ENCODE peak calls at places on chromosomes 12 and 14, in four cellular contexts. M, Z, W and D are unnamed samples. For H3K4me1, the result is how much of the 10 kb centered on the place peaks cover.

GRCh38 chr14:54908230-54908629 is 5.6 kb upstream of the GCH1 start:
- DNase-seq in W (no peak), Z (no peak), M (no peak), D (no peak)

GRCh38 chr12:56448860-56449621 is at the start of gene TIMELESS:
- DNase-seq in Z (peak), M (peak), W (peak), D (peak)

GRCh38 chr12:96571101-96571862 is 81.9 kb downstream of the CFAP54 start:
- DNase-seq in W (no peak), Z (peak), M (peak), D (no peak)

GRCh38 chr12:105698047-105698446 is 367.6 kb downstream of the C12orf75 start:
- DNase-seq in M (no peak), Z (no peak), W (no peak), D (no peak)

GRCh38 chr12:68796399-68796798 is 11.6 kb upstream of the MDM2 start:
- DNase-seq in Z (no peak), W (no peak), M (no peak), D (peak)

GRCh38 chr14:36295642-36296627 is 24.5 kb downstream of the MBIP start:
- DNase-seq in W (no peak), M (no peak), Z (no peak), D (no peak)

GRCh38 chr14:33493990-33494389 is 456.9 kb downstream of the EGLN3 start:
- DNase-seq in W (no peak), Z (no peak), M (no peak), D (no peak)

GRCh38 chr12:53561590-53561953 is 54.3 kb upstream of the NPFF start:
- DNase-seq in M (peak), W (no peak), Z (peak), D (no peak)

GRCh38 chr12:727321-727720 is 25.1 kb upstream of the WNK1 start:
- DNase-seq in Z (no peak), W (no peak), M (no peak), D (no peak)

GRCh38 chr14:106522990-106523389 is 996.6 kb downstream of the TMEM121 start:
- DNase-seq in W (no peak), M (no peak), Z (no peak), D (no peak)

GRCh38 chr12:45235087-45236025 is 19.5 kb downstream of the ANO6 start:
- DNase-seq in M (peak), W (no peak), Z (peak), D (no peak)

GRCh38 chr12:70443274-70443673 is 77.2 kb downstream of the KCNMB4 start:
- DNase-seq in Z (peak), M (peak), W (no peak), D (peak)

GRCh38 chr12:88518863-88519403 is 61.3 kb downstream of the KITLG start:
- DNase-seq in M (no peak), Z (no peak), W (no peak), D (no peak)

GRCh38 chr12:106226884-106227640 is 20.8 kb downstream of the CKAP4 start:
- DNase-seq in M (no peak), W (peak), Z (peak), D (peak)

GRCh38 chr12:92538970-92539749 is 163.6 kb upstream of the PLEKHG7 start:
- DNase-seq in W (peak), M (peak), Z (peak), D (no peak)

DNA sequence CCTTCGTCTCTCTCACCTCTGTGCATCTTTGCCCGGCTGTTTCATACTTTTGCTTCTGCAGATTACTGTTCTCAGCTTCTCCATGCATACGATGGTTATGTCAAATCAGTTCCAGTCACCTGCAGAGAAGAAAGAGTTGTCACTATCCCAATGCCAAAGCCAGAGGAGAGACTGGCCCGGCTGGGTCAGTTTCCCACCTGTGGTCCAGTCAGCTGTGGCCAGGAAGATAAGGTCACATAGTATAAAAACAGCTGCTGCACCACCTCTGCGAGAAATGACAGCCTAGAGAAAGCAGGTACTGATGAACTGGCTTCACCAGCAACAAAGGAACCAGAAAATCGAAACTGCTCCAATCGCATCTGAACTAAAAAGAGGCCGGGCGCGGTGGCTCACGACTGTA is 6.4 kb upstream of the P2RX4 start:
- DNase-seq in M (no peak), W (no peak), Z (no peak), D (no peak)
- H3K4me1 ChIP-seq in M (under half), W (under half), Z (under half), D (under half)

DNA sequence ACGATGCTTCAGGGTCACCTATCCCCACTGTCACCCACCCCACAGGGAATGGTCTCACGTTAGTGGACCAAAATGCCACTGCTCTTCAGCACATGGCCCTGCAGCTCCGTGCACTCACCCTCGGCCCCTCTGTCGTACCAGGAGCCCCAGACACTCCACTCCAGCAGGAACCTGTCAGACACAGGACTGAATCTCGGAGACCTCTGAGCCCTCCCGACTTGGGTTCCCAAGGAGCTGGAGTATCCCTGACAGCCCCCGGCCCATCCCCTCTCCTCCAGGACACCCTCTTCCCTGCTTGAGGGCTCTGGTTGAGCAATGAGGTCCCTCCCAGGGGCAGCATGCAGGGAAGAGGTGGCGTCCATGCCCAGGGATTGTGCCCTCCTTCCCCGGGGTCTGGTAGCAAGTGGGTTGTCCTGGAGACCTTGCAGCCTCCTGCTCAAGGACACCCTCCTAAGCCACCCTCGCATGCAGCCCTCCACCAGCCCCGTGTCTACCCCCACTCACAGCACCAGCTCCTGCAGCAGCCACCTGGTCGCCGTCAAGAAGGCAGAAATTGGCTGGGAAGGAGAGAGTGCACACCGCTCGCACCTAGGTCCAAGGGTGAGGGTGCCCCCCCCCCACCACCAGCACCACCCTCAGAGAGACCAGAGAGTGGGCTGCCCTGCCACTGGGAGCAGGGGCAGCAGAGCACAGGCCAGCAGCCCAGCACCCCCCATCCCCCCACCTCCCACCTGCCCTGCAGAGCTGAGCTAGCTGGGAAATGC is 20.3 kb upstream of the LRTM2 start:
- DNase-seq in Z (no peak), M (no peak), W (no peak), D (no peak)
- H3K27ac ChIP-seq in Z (no peak), M (no peak), W (no peak), D (no peak)

GRCh38 chr14:57957441-57957840 is 91.5 kb upstream of the SLC35F4 start:
- DNase-seq in M (no peak), Z (no peak), W (no peak), D (no peak)

GRCh38 chr14:57960946-57961792 is 95.3 kb upstream of the SLC35F4 start:
- DNase-seq in M (no peak), W (no peak), Z (no peak), D (no peak)

GRCh38 chr14:57962293-57962996 is 96.6 kb upstream of the SLC35F4 start:
- DNase-seq in Z (no peak), M (no peak), W (no peak), D (no peak)

GRCh38 chr14:57961793-57962075 is 95.8 kb upstream of the SLC35F4 start:
- DNase-seq in M (no peak), Z (no peak), W (no peak), D (no peak)

GRCh38 chr14:57963071-57963470 is 97.2 kb upstream of the SLC35F4 start:
- DNase-seq in W (no peak), Z (no peak), M (no peak), D (no peak)
- H3K4me2 ChIP-seq in W (no peak), Z (no peak), M (no peak), D (no peak)

GRCh38 chr14:60757617-60758016 is 23.1 kb downstream of the MNAT1 start:
- DNase-seq in M (peak), W (no peak), Z (peak), D (peak)
- H3K4me1 ChIP-seq in M (under half), W (under half), Z (half or more), D (half or more)

GRCh38 chr12:114636723-114637480 is 47.1 kb downstream of the TBX3 start:
- DNase-seq in Z (peak), M (no peak), W (no peak), D (no peak)
- H3K27ac ChIP-seq in Z (no peak), M (no peak), W (no peak), D (no peak)

DNA sequence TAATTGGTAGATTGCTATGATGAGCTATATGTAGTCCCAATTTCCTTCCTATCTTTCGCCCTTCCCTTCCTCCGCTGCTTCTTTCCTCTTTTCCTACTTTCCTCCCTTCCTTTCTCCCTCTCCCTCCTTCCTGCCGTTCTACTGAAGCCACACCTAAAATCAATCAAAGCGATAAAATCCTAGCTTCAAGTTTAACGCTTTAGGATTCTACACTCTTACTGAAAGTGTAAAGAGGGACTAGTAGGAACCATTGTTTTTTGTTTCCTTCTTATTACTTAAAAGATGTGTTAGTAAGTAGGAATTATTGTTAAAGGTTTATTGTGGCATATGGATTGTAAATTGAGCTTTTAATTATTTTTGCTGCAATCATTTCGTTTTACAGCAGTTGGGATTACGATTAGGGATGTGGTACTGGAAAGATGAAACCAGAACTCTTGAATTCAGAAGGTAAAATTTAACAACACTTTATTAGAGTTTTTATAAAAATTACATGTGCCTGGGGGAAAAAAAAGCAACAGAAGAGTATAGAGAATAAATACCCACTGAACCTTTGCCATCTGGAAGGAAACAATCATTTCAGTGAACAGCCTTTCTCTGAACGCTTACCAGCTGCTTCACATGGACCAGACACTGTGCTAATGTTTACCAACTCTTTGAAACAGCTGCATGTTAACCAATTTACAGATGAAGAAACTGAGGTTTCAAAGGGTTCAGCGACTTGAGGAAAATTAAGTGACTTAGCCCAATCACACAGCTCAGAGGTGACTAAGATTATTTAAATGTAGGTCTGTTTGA is 975 bp downstream of the PPP1R36 start:
- DNase-seq in M (no peak), Z (no peak), W (no peak), D (no peak)
- H3K4me2 ChIP-seq in M (peak), Z (no peak), W (no peak), D (no peak)